ENCODE peak calls at places on chromosome 21, in six cellular contexts. N is GM12878, E is astrocyte of the spinal cord, Z is psoas muscle, B is heart left ventricle, T is mucosa of descending colon. Y is an unnamed sample.

GRCh38 chr21:32705139-32705538 is 22.7 kb downstream of the SYNJ1 start:
- DNase-seq in B (no peak), N (no peak), T (no peak), E (peak; percentile 12), Z (no peak), Y (no peak)

GRCh38 chr21:45590726-45591618 is 48.7 kb upstream of the SLC19A1 start:
- DNase-seq in Z (peak; percentile 49), B (no peak), T (no peak), N (peak; percentile 48), E (no peak), Y (no peak)

GRCh38 chr21:46066843-46067331 is 31.0 kb upstream of the COL6A2 start:
- DNase-seq in T (no peak), B (no peak), Z (peak; percentile 70), E (peak; percentile 62), N (no peak), Y (no peak)

GRCh38 chr21:18954415-18954972 is 550.9 kb upstream of the TMPRSS15 start:
- DNase-seq in Z (no peak), B (no peak), E (no peak), N (no peak), T (no peak), Y (no peak)

GRCh38 chr21:14981246-14981645 is 83.6 kb downstream of the NRIP1 start:
- DNase-seq in B (no peak), Z (no peak), T (no peak), N (no peak), E (no peak), Y (no peak)

GRCh38 chr21:38350681-38351080 is 93.9 kb downstream of the KCNJ15 start:
- DNase-seq in E (no peak), Z (no peak), T (no peak), N (no peak), B (no peak), Y (no peak)

GRCh38 chr21:46474365-46474764 is 15.7 kb downstream of the DIP2A start:
- DNase-seq in Z (no peak), B (no peak), N (no peak), T (no peak), E (no peak), Y (no peak)

GRCh38 chr21:17554619-17555472 is 42.0 kb downstream of the CXADR start:
- DNase-seq in T (no peak), N (no peak), Z (no peak), E (no peak), B (no peak), Y (no peak)

GRCh38 chr21:38688068-38688467 is 117.7 kb upstream of the ETS2 start:
- DNase-seq in E (no peak), Z (no peak), T (no peak), N (no peak), B (no peak), Y (no peak)

GRCh38 chr21:25428537-25428936 is 178.7 kb downstream of the MRPL39 start:
- DNase-seq in B (no peak), Z (no peak), T (no peak), E (no peak), N (no peak), Y (no peak)

GRCh38 chr21:25107708-25108107 is 499.6 kb downstream of the MRPL39 start:
- DNase-seq in B (no peak), E (peak; percentile 94), Z (no peak), T (no peak), N (no peak), Y (peak; percentile 90)

GRCh38 chr21:42308914-42309752 is 6.1 kb downstream of the TFF3 start:
- DNase-seq in E (no peak), N (no peak), Z (no peak), T (no peak), B (no peak), Y (no peak)
- TF ChIP-seq CTCF in E (no peak), N (no peak), Z (no peak), T (no peak), B (no peak), Y (no peak)

GRCh38 chr21:36323032-36323431 is 3.0 kb downstream of the MORC3 start:
- DNase-seq in N (no peak), E (no peak), T (no peak), Z (no peak), B (no peak), Y (no peak)

GRCh38 chr21:36321325-36322082 is 1.5 kb downstream of the MORC3 start:
- DNase-seq in Z (no peak), E (peak; percentile 31), B (no peak), T (no peak), N (no peak), Y (no peak)

GRCh38 chr21:36322083-36322424 is 2.1 kb downstream of the MORC3 start:
- DNase-seq in Z (no peak), N (no peak), T (no peak), E (no peak), B (no peak), Y (no peak)

GRCh38 chr21:36319767-36320420 is at the start of gene MORC3:
- DNase-seq in B (peak; percentile 98), Z (peak; percentile 99), T (peak; percentile 98), N (peak; percentile 98), E (peak; percentile 100), Y (peak; percentile 97)

DNA sequence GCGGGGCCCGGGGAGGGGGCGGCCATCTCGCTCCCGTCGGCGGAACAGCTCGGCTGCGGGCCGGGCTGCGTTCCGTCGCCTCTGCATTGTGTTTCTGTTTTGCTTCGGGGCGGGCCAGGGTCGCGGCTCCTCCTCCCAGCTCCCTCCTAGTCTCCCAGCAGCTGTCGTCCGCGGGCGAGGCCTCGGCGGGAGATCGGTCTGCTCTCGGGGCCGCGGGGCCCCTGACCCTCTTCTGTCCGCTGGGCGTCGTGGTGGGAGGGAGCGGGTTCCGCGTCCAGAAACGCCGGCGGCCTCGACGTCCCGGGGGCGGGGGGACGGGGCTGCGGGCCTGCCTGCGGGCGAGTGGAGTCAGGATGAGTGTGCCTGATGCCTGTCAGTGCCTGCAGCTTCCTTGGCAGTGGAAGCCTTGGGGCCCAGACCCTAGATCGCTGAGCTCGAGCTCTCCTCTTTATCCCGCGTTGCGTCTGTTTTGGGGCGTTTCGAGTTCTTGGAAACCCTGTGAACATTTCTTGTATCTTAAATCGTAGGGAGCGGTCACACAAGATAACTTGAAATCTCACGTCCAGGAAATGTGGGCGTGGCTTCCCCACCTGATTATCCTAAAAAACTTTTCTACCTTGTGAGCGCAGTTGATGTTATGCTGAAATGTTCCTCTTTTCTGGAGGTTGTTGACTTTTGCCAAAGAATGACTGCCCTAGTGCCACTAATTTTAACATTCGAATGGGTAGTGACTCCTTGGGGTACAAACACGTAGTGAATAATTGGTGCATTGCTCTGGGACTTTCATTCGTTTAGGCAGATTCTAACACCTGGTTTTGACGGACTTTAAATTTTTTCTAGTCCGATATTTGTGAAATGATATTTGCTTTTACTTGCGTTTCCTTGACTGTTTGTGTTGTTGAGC is 676 bp downstream of the MORC3 start:
- DNase-seq in E (peak; percentile 76), Z (peak; percentile 87), B (no peak), N (peak; percentile 17), T (peak; percentile 85), Y (no peak)
- H3K4me3 ChIP-seq in E (peak overlapping the region; percentile 58), Z (peak overlapping the region; percentile 94), B (peak overlapping the region; percentile 89), N (peak overlapping the region; percentile 81), T (peak overlapping the region; percentile 87), Y (peak overlapping the region; percentile 86)

GRCh38 chr21:44571844-44572782 is 1.4 kb upstream of the KRTAP10-4 start:
- DNase-seq in Z (no peak), E (no peak), N (no peak), T (no peak), B (no peak), Y (no peak)

GRCh38 chr21:44575307-44576024 is 1.9 kb downstream of the KRTAP10-4 start:
- DNase-seq in E (no peak), T (no peak), B (no peak), Z (no peak), N (no peak), Y (no peak)

GRCh38 chr21:44572959-44573583 is 458 bp upstream of the KRTAP10-4 start:
- DNase-seq in E (no peak), B (no peak), Z (no peak), N (no peak), T (no peak), Y (no peak)

GRCh38 chr21:44576025-44576420 is 2.5 kb downstream of the KRTAP10-4 start:
- DNase-seq in T (no peak), N (no peak), Z (no peak), E (no peak), B (no peak), Y (no peak)

DNA sequence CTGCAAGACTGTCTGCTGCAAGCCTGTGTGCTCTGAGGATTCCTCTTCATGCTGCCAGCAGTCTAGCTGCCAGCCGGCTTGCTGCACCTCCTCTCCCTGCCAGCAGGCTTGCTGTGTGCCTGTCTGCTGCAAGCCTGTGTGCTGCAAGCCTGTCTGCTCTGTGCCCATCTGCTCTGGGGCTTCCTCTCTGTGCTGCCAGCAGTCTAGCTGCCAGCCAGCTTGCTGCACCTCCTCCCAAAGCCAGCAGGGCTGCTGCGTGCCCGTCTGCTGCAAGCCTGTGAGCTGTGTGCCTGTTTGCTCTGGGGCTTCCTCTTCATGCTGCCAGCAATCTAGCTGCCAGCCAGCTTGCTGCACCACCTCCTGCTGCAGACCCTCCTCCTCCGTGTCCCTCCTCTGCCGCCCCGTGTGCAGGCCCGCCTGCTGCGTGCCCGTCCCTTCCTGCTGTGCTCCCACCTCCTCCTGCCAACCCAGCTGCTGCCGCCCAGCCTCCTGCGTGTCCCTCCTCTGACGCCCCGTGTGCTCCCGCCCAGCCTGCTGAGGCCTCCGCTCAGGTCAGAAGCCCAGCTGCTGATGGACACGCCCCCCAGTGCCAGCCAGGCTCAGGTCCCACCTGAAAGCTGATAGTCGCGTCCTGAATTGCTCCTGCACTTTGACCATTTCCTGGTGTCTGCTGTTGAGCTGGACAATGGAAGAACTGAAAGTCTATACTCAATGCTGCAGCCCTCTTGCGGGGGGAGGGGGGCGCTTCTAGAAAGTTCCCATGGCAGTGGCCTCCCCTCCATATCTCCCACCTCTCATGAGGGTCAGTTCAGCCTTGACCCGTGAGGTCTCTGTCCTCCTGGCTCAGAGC is 1.2 kb downstream of the KRTAP10-4 start:
- DNase-seq in T (peak; percentile 84), E (no peak), N (no peak), Z (no peak), B (no peak), Y (no peak)
- TF ChIP-seq CTCF in T (no peak), E (no peak), N (no peak), Z (no peak), B (no peak), Y (no peak)

GRCh38 chr21:36705679-36706481 is 7.0 kb downstream of the SIM2 start:
- DNase-seq in Z (no peak), B (no peak), E (no peak), T (no peak), N (no peak), Y (no peak)

GRCh38 chr21:36707763-36708511 is 9.0 kb downstream of the SIM2 start:
- DNase-seq in E (no peak), B (no peak), N (no peak), T (no peak), Z (no peak), Y (no peak)

GRCh38 chr21:36708512-36709029 is 9.7 kb downstream of the SIM2 start:
- DNase-seq in B (no peak), N (no peak), T (no peak), Z (no peak), E (no peak), Y (no peak)

GRCh38 chr21:36706482-36706852 is 7.6 kb downstream of the SIM2 start:
- DNase-seq in T (no peak), B (no peak), Z (no peak), N (no peak), E (no peak), Y (no peak)

GRCh38 chr21:36706951-36707762 is 8.2 kb downstream of the SIM2 start:
- DNase-seq in E (no peak), T (no peak), Z (no peak), N (no peak), B (no peak), Y (no peak)
- H3K4me3 ChIP-seq in E (no peak overlapping the region), T (no peak overlapping the region), Z (no peak overlapping the region), N (no peak overlapping the region), B (no peak overlapping the region), Y (no peak overlapping the region)